ENCODE peak calls at places on chromosomes 7 and 10, in five cellular contexts. E is HepG2, R is K562, O is GM12878, H is H1. X is an unnamed sample.
A peak's percentile ranks its signal among the peaks of the same experiment; 100 is the strongest.

GRCh38 chr10:87942884-87943527 is 79.6 kb downstream of the PTEN start:
- DNase-seq in E (no peak), H (no peak), O (no peak), R (no peak), X (no peak)

GRCh38 chr7:40200791-40201190 is 66.0 kb downstream of the SUGCT start:
- DNase-seq in R (no peak), H (no peak), E (no peak), O (no peak), X (no peak)

GRCh38 chr7:153190452-153190851 is 430.9 kb downstream of the ACTR3B start:
- DNase-seq in O (no peak), E (no peak), R (peak; percentile 75), H (peak; percentile 15), X (peak; percentile 23)

GRCh38 chr10:125742465-125742864 is 23.0 kb downstream of the EDRF1 start:
- DNase-seq in O (no peak), H (no peak), R (no peak), E (peak; percentile 8), X (no peak)

GRCh38 chr10:5663692-5664427 is 2.5 kb downstream of the ASB13 start:
- DNase-seq in H (no peak), R (no peak), O (no peak), E (no peak), X (no peak)

GRCh38 chr7:22730921-22731654 is 4.1 kb downstream of the IL6 start:
- DNase-seq in H (no peak), E (no peak), R (no peak), O (no peak), X (no peak)

GRCh38 chr7:77199008-77199966 is at the start of gene FGL2:
- DNase-seq in E (no peak), O (no peak), R (no peak), H (no peak), X (no peak)

GRCh38 chr10:102677736-102678354 is 33.6 kb downstream of the TRIM8 start:
- DNase-seq in H (no peak), O (no peak), E (no peak), R (no peak), X (no peak)

GRCh38 chr10:72334196-72334831 is 20.4 kb downstream of the DNAJB12 start:
- DNase-seq in R (peak; percentile 45), O (no peak), E (no peak), H (no peak), X (no peak)

GRCh38 chr10:102241444-102242117 is at the start of gene PITX3:
- DNase-seq in O (no peak), R (peak; percentile 93), E (peak; percentile 89), H (peak; percentile 80), X (peak; percentile 90)

GRCh38 chr7:23811540-23811939 is 101.5 kb downstream of the STK31 start:
- DNase-seq in H (no peak), O (no peak), E (peak; percentile 10), R (peak; percentile 25), X (peak; percentile 13)

GRCh38 chr10:130023454-130024230 is 59.6 kb upstream of the EBF3 start:
- DNase-seq in H (no peak), O (no peak), E (no peak), R (no peak), X (no peak)

GRCh38 chr7:100632951-100633717 is 8.2 kb downstream of the TFR2 start:
- DNase-seq in O (no peak), R (no peak), E (no peak), H (no peak), X (no peak)

GRCh38 chr7:80147543-80148376 is 13.1 kb downstream of the GNAI1 start:
- DNase-seq in H (no peak), R (no peak), O (no peak), E (no peak), X (no peak)

GRCh38 chr7:7956531-7957221 is 11.9 kb upstream of the GLCCI1 start:
- DNase-seq in E (no peak), R (no peak), H (no peak), O (no peak), X (no peak)

GRCh38 chr7:45035909-45036308 is 35.9 kb downstream of the CCM2 start:
- DNase-seq in O (no peak), R (no peak), H (no peak), E (no peak), X (no peak)

GRCh38 chr7:140316165-140316661 is 82.1 kb downstream of the SLC37A3 start:
- DNase-seq in H (no peak), R (peak; percentile 43), O (no peak), E (no peak), X (peak; percentile 19)

GRCh38 chr10:2856598-2856997 is 210.8 kb upstream of the PFKP start:
- DNase-seq in H (no peak), R (no peak), E (no peak), O (no peak), X (no peak)

GRCh38 chr7:135151162-135151932 is 3.5 kb downstream of the TMEM140 start:
- DNase-seq in O (no peak), E (no peak), H (no peak), R (no peak), X (no peak)

GRCh38 chr7:3412871-3413270 is 111.8 kb downstream of the SDK1 start:
- DNase-seq in R (no peak), E (no peak), O (no peak), H (no peak), X (no peak)

GRCh38 chr10:3926268-3926667 is 141.3 kb upstream of the KLF6 start:
- DNase-seq in R (peak; percentile 35), E (no peak), O (no peak), H (no peak), X (no peak)

GRCh38 chr10:130741901-130742625 is 569.5 kb downstream of the TCERG1L start:
- DNase-seq in E (no peak), O (no peak), H (no peak), R (no peak), X (no peak)

GRCh38 chr10:109062371-109062770 is 860.9 kb downstream of the XPNPEP1 start:
- DNase-seq in R (no peak), O (peak; percentile 1), H (no peak), E (no peak), X (no peak)

GRCh38 chr7:32062150-32062549 is 8.1 kb downstream of the PDE1C start:
- DNase-seq in E (peak; percentile 16), R (peak; percentile 61), O (no peak), H (no peak), X (peak; percentile 23)

GRCh38 chr7:129363-130221 is 62.8 kb upstream of the FAM20C start:
- DNase-seq in O (no peak), R (no peak), H (no peak), E (no peak), X (no peak)

GRCh38 chr10:71812016-71812912 is 38.8 kb downstream of the PSAP start:
- DNase-seq in H (no peak), O (no peak), R (peak; percentile 83), E (peak; percentile 27), X (peak; percentile 10)

GRCh38 chr7:1536768-1537630 is 6.5 kb downstream of the MAFK start:
- DNase-seq in H (no peak), O (no peak), R (peak; percentile 74), E (peak; percentile 93), X (peak; percentile 81)

GRCh38 chr10:35428521-35428920 is 92.2 kb downstream of the CCNY start:
- DNase-seq in H (no peak), R (no peak), O (no peak), E (no peak), X (no peak)

GRCh38 chr10:35435824-35436223 is 99.5 kb downstream of the CCNY start:
- DNase-seq in H (no peak), E (no peak), R (no peak), O (no peak), X (no peak)

GRCh38 chr10:35433851-35434426 is 97.6 kb downstream of the CCNY start:
- DNase-seq in R (no peak), H (no peak), E (no peak), O (no peak), X (no peak)

GRCh38 chr10:35434533-35434932 is 98.2 kb downstream of the CCNY start:
- DNase-seq in O (no peak), R (no peak), E (no peak), H (no peak), X (no peak)

GRCh38 chr10:35432781-35433338 is 96.6 kb downstream of the CCNY start:
- DNase-seq in O (no peak), H (no peak), R (no peak), E (no peak), X (no peak)
- TF ChIP-seq ZNF274 in O (no peak), H (no peak), R (no peak), E (no peak), X (no peak)

DNA sequence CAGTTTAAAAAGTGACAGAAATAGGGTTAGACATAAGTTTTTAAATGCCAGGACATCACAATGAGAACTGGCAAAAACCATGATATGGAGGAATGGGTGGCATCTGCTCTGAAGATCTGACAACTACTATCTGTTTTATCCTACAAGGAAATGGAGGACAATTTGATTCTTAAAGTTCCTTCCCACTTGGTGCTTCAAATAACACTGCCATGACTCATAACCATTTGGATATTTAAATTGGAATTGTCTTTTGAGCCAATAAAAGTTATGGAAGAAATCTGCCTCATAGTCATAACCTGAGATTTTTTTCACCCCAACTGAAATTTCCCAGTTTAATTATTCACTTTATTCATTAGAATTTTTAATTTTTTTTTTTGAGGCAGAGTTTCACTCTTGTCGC is 87.3 kb upstream of the HPS1 start:
- DNase-seq in E (no peak), H (no peak), O (no peak), R (no peak), X (no peak)
- TF ChIP-seq MAX in E (no peak), H (no peak), O (no peak), R (no peak), X (no peak)

GRCh38 chr7:102306916-102307677 is 20.4 kb downstream of the SH2B2 start:
- DNase-seq in R (peak; percentile 30), O (peak; percentile 96), H (peak; percentile 47), E (peak; percentile 72), X (no peak)

GRCh38 chr7:102305414-102306268 is 19.0 kb downstream of the SH2B2 start:
- DNase-seq in R (no peak), E (no peak), O (peak; percentile 93), H (no peak), X (no peak)

GRCh38 chr7:102313997-102314780 is 27.5 kb downstream of the SH2B2 start:
- DNase-seq in E (no peak), R (no peak), H (no peak), O (no peak), X (no peak)

GRCh38 chr7:102312317-102312716 is 25.6 kb downstream of the SH2B2 start:
- DNase-seq in E (no peak), H (no peak), R (no peak), O (no peak), X (no peak)

GRCh38 chr7:102310414-102310815 is 23.7 kb downstream of the SH2B2 start:
- DNase-seq in O (no peak), E (no peak), H (no peak), R (no peak), X (no peak)
- TF ChIP-seq ATF3 in O (no peak), E (no peak), H (no peak), R (no peak), X (no peak)

DNA sequence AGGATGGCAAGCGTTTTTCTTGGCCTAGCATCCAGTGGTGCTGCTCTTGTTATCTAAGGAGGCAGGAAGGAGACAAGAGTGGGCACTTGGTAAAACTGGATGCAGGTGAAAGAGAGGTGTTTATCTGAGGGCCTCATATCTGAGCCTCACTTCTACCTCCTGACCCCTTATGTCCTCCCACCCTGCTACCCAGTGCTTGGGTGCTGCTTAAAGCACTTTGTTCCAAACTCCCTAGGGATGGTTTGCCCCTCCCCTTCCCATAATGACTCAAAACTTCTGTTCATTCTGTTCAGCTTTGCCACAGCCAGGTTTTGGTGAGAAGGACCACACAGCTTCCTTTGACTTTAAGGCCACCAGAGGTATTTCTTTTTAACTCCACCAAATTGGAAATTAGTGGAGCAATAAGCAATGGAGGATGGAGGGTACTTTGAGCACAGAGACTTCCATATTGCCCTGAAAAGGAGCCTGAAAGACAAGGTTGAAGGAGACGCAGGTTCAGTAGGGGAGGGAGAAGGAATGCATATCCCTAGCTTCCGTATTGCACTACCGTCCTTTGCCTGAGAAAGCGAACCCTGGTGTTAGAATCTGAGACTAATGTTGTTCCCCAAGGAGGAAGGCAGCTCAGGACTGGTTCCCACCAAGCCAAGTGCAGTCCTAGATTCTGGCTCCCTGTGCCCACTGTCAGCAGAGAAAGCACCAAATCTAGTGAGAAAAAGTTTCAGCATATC is 30.1 kb downstream of the ENTPD1 start:
- DNase-seq in O (peak; percentile 77), H (no peak), E (no peak), R (no peak), X (no peak)
- TF ChIP-seq ZNF274 in O (no peak), H (no peak), E (no peak), R (no peak), X (no peak)